ENCODE peak calls at places on chromosome 4, in seven cellular contexts. A is sigmoid colon, J is suprapubic skin, H is A549, D is stomach, Z is tibial nerve, R is SK-N-SH. L is an unnamed sample.

GRCh38 chr4:79757580-79757979 is 315.4 kb downstream of the ANTXR2 start:
- DNase-seq in A (no peak), J (no peak), H (no peak), D (no peak), Z (no peak), R (no peak), L (no peak)

GRCh38 chr4:174214102-174214878 is 69.2 kb downstream of the FBXO8 start:
- DNase-seq in A (no peak), J (no peak), H (no peak), D (no peak), Z (no peak), R (no peak), L (no peak)

GRCh38 chr4:158599150-158599549 is 72.5 kb downstream of the C4orf46 start:
- DNase-seq in A (no peak), J (no peak), H (no peak), D (no peak), Z (no peak), R (no peak), L (no peak)

GRCh38 chr4:8322794-8323704 is 53.5 kb downstream of the HTRA3 start:
- DNase-seq in A (peak), J (no peak), H (no peak), D (peak), Z (no peak), R (no peak), L (no peak)

GRCh38 chr4:106238819-106239420 is 77.1 kb downstream of the TBCK start:
- DNase-seq in A (no peak), J (no peak), H (peak), D (no peak), Z (no peak), R (peak), L (no peak)

GRCh38 chr4:123846627-123847026 is 450.0 kb downstream of the SPRY1 start:
- DNase-seq in A (no peak), J (no peak), H (no peak), D (no peak), Z (no peak), R (no peak), L (no peak)

GRCh38 chr4:185590982-185591381 is 55.7 kb upstream of the PDLIM3 start:
- DNase-seq in A (no peak), J (no peak), H (no peak), D (no peak), Z (no peak), R (no peak), L (peak)

GRCh38 chr4:180372671-180373070 is 1870.5 kb upstream of the TENM3 start:
- DNase-seq in A (no peak), J (no peak), H (no peak), D (no peak), Z (no peak), R (no peak), L (no peak)

GRCh38 chr4:113636438-113636818 is 125.1 kb downstream of the CAMK2D start:
- DNase-seq in A (no peak), J (no peak), H (no peak), D (no peak), Z (no peak), R (no peak), L (no peak)

GRCh38 chr4:150126880-150127236 is 48.6 kb downstream of the DCLK2 start:
- DNase-seq in A (no peak), J (no peak), H (no peak), D (no peak), Z (no peak), R (no peak), L (no peak)

GRCh38 chr4:139619644-139620043 is 46.0 kb upstream of the MGST2 start:
- DNase-seq in A (no peak), J (no peak), H (peak), D (no peak), Z (no peak), R (no peak), L (no peak)

GRCh38 chr4:2743518-2744445 is 12.4 kb downstream of the TNIP2 start:
- DNase-seq in A (no peak), J (no peak), H (no peak), D (peak), Z (no peak), R (no peak), L (peak)

GRCh38 chr4:128803783-128804182 is 5.7 kb upstream of the JADE1 start:
- DNase-seq in A (no peak), J (no peak), H (no peak), D (no peak), Z (no peak), R (no peak), L (no peak)

GRCh38 chr4:105622269-105622668 is 69.8 kb downstream of the ARHGEF38 start:
- DNase-seq in A (no peak), J (no peak), H (peak), D (no peak), Z (no peak), R (no peak), L (no peak)

GRCh38 chr4:9870165-9870564 is 88.7 kb downstream of the DRD5 start:
- DNase-seq in A (no peak), J (no peak), H (no peak), D (no peak), Z (no peak), R (no peak), L (no peak)

GRCh38 chr4:9880411-9881197 is 99.2 kb downstream of the DRD5 start:
- DNase-seq in A (no peak), J (no peak), H (no peak), D (no peak), Z (no peak), R (no peak), L (peak)

GRCh38 chr4:9877123-9877522 is 95.7 kb downstream of the DRD5 start:
- DNase-seq in A (no peak), J (no peak), H (no peak), D (no peak), Z (no peak), R (no peak), L (no peak)

GRCh38 chr4:9875516-9875915 is 94.1 kb downstream of the DRD5 start:
- DNase-seq in A (no peak), J (no peak), H (no peak), D (no peak), Z (no peak), R (no peak), L (no peak)
- TF ChIP-seq EP300 in A (no peak), J (no peak), H (no peak), D (no peak), Z (no peak), R (no peak), L (no peak)

GRCh38 chr4:1570291-1571164 is 113.6 kb downstream of the FAM53A start:
- DNase-seq in A (peak), J (no peak), H (no peak), D (no peak), Z (no peak), R (no peak), L (no peak)

GRCh38 chr4:1569461-1570151 is 114.5 kb downstream of the FAM53A start:
- DNase-seq in A (peak), J (no peak), H (no peak), D (no peak), Z (no peak), R (no peak), L (no peak)

GRCh38 chr4:1567808-1568581 is 116.1 kb downstream of the FAM53A start:
- DNase-seq in A (peak), J (no peak), H (no peak), D (peak), Z (no peak), R (no peak), L (peak)

GRCh38 chr4:1567519-1567807 is 116.7 kb downstream of the FAM53A start:
- DNase-seq in A (peak), J (no peak), H (no peak), D (no peak), Z (no peak), R (no peak), L (peak)

DNA sequence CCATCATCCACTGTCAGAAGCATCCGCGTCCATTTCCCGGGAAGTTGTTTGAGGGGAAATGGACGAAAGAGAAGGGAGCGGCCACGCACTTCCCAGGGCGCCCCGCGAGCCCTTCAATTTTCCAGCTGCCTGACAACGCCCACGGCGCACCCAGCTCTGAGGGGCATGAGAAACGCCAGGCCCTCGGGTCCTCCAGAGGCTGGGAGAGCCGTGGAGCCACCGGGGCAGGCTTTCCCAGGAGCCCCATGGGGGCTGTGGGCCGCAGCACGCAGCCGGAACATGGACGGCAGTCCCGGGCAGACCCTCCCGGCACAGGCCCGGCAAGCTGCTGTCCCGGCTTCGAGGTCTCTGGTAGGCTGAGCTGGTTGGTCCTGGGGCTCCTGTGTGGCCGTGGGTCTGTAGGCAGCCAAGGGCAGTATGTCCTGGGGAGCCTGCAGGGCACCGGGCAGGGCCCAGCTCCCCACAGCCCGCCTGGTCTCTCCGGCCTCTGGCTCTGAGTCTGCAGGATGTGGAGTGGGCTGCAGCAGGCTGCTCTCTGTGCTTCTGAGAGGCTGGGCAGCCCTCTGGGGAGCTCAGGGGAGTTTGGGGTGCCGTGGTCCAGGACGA is 115.2 kb downstream of the FAM53A start:
- DNase-seq in A (peak), J (no peak), H (no peak), D (no peak), Z (no peak), R (no peak), L (no peak)
- H3K27ac ChIP-seq in A (no peak), J (no peak), H (no peak), D (no peak), Z (no peak), R (no peak), L (no peak)

DNA sequence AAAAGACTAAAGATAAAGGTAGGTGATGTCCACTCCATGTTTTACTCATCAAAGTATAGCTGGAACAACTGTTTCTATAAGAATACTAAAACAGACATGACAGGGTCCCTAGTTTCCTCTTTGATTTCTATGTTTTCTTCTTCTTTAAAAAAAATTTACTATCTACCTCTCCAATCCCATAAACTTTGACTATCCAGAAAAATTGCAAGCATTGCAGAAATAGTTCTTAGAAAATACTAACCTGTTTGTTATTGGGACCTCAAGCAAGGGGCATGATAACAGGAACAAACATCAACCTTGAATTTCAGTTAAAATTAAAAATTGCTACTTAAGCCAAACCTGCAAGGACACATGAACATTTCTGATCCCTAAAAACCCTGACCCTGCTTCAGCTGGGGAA is 1226.5 kb downstream of the C4orf33 start:
- DNase-seq in A (no peak), J (no peak), H (no peak), D (no peak), Z (no peak), R (no peak), L (no peak)
- TF ChIP-seq EP300 in A (no peak), J (no peak), H (no peak), D (no peak), Z (no peak), R (no peak), L (no peak)

DNA sequence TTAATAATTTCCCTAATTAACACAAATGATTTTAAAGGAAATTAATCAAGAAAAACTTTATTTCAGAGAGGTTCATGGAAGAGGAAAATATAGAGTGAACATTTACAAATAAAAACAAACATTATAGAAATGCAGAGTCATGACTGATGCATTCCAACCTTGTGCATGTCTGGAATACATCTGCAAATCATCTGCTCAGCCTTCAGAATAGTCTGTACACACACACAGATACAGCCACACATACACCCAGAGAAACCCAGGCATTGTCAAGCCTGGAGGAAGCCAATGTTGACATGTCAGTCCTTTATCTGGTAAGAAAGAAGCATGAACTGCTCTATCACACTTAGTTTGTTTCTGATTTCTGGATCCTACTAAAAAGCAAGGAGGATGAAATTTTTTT is 61.3 kb upstream of the NFKB1 start:
- DNase-seq in A (no peak), J (no peak), H (peak), D (no peak), Z (no peak), R (peak), L (no peak)
- H3K27ac ChIP-seq in A (no peak), J (peak), H (peak), D (peak), Z (peak), R (peak), L (peak)

DNA sequence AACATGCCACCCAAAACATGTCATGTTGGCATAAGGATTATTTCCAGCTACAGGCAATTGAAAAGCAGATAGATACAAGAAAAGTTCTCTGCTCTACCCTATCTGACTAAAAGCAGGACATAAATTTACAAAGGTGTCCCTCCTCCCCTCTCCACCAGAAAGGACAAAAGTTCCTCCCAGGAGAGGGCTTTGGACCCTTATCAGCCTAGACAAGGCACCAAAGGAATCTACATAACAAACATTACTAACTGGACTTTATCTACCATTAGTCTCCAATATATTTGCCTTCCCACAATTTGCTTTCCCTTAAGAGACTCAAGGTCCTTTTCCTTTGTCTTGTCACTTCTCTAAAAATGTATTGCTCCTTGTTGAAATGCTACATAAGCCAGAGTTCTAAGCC is 55.6 kb downstream of the ADGRA3 start:
- DNase-seq in A (no peak), J (no peak), H (no peak), D (no peak), Z (no peak), R (no peak), L (no peak)
- TF ChIP-seq EP300 in A (no peak), J (no peak), H (no peak), D (no peak), Z (no peak), R (no peak), L (no peak)

DNA sequence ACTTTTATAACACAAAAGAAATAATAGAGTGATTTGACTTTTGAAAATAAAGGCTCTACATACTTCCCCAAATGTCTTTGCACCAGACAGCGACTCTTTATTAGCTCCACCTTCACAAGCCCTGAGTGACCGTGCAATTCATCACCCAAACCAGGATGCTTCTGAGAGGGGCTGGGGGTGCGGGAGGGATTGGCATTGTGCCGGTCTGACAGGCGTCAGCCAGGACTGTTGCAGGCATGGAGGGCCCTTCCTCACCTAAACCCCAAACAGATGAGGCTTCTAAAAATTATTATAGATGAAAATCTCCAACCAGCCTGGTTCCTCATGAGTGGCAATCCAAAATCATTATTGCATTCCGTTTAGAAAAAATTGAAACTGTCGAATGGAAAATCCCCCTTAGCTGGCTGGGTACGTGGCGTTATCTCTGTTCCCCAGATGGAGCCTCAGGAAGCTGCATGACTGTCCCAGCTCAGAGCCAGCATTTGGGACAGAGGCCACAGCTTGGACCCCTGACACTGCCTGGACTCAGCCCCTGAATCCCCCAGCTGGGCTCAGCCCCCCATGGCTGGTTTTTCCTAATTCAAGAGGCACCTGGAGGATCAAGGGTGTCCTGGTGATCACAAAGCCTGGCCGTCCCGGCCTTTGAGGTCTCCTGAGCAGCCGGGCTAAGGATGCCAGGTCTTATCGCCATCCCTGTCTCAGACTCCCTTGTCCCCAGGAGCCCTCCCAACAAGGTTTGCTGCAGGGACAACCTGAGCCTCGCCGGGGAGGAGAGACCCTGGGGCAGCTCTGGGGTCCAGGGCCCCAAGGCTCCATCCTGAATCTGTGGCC is 60.4 kb downstream of the SORCS2 start:
- DNase-seq in A (no peak), J (no peak), H (no peak), D (no peak), Z (no peak), R (peak), L (no peak)
- H3K27ac ChIP-seq in A (no peak), J (no peak), H (no peak), D (no peak), Z (peak), R (no peak), L (no peak)

GRCh38 chr4:41216294-41217019 is 2.1 kb upstream of the APBB2 start:
- DNase-seq in A (peak), J (peak), H (peak), D (peak), Z (no peak), R (peak), L (peak)
- TF ChIP-seq EP300 in A (no peak), J (no peak), H (no peak), D (no peak), Z (no peak), R (peak), L (peak)

DNA sequence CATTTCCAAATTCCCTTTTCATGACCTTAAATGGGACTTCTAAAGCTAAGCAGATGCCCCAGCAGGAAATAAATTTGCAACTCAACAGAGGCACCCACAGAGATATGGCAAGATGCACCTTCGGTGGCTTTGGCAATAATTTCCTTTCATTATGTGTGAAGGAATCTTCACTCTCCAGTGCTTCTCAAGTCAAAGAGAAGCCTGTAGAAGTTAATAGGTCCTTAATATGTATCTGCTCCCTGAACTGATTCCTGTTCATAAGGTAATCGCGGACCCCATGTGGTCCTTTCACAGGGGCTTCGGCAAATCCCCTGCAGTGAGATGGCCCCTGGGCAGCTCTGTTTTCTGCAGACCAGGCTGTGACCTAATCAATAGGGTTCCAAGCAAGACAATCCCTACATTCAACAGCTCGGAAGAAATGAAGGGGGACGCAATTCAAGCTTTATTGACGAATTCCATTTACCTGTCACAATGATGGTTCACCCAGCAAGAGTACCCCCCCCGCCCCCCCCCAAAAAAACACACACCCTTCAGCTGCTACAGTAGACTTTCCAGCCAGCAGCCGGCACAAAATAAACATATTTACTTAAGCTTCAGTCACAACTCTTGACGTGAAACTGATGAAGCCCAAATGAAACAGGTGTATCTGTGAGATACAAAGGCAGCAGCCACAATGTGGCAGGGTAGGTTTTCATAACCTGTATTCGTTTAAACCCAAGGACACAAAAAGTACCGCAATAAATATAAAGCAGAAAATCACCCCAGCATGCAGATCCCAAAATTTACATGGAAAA is 35.3 kb downstream of the FAT1 start:
- DNase-seq in A (no peak), J (no peak), H (no peak), D (no peak), Z (no peak), R (no peak), L (no peak)
- H3K27ac ChIP-seq in A (no peak), J (no peak), H (peak), D (no peak), Z (peak), R (no peak), L (no peak)